ENCODE peak calls at places on chromosomes 7 and 10, in ten cellular contexts. F is uterus, C is pancreas, S is AG10803, A is AG04449, H is brain microvascular endothelial cell, U is fibroblast of mammary gland, K is AG04450, G is hepatocyte, M is right lobe of liver. B is an unnamed sample.

GRCh38 chr10:80700760-80701444 is 163.2 kb downstream of the SH2D4B start:
- DNase-seq in F (no peak), C (no peak), S (no peak), A (no peak), H (no peak), U (no peak), K (no peak), G (no peak), M (peak), B (no peak)

GRCh38 chr7:41886906-41887311 is 184.0 kb upstream of the INHBA start:
- DNase-seq in F (peak), C (no peak), S (peak), A (peak), H (peak), U (peak), K (peak), G (peak), M (no peak), B (peak)

GRCh38 chr7:98116656-98117461 is 10.2 kb downstream of the LMTK2 start:
- DNase-seq in F (no peak), C (no peak), S (no peak), A (no peak), H (peak), U (peak), K (peak), G (peak), M (no peak), B (peak)

GRCh38 chr7:30800785-30801252 is 29.6 kb downstream of the MINDY4 start:
- DNase-seq in F (peak), C (no peak), S (peak), A (no peak), H (peak), U (peak), K (peak), G (peak), M (peak), B (peak)

GRCh38 chr10:26438534-26439269 is 561 bp downstream of the APBB1IP start:
- DNase-seq in F (no peak), C (peak), S (peak), A (no peak), H (no peak), U (peak), K (no peak), G (peak), M (peak), B (no peak)

GRCh38 chr7:18508441-18509427 is 13.2 kb downstream of the HDAC9 start:
- DNase-seq in F (no peak), C (no peak), S (peak), A (peak), H (peak), U (peak), K (peak), G (peak), M (no peak), B (peak)

GRCh38 chr10:29751686-29752085 is 116.9 kb upstream of the SVIL start:
- DNase-seq in F (no peak), C (no peak), S (no peak), A (no peak), H (no peak), U (no peak), K (no peak), G (no peak), M (no peak), B (no peak)

GRCh38 chr10:72954596-72955569 is at the start of gene PLA2G12B:
- DNase-seq in F (no peak), C (no peak), S (no peak), A (no peak), H (no peak), U (no peak), K (no peak), G (peak), M (peak), B (no peak)

GRCh38 chr10:12819656-12820055 is 181.9 kb downstream of the CCDC3 start:
- DNase-seq in F (no peak), C (no peak), S (no peak), A (no peak), H (no peak), U (no peak), K (no peak), G (no peak), M (no peak), B (no peak)

GRCh38 chr7:94657771-94658693 is 2.1 kb upstream of the SGCE start:
- DNase-seq in F (peak), C (peak), S (peak), A (peak), H (peak), U (peak), K (peak), G (peak), M (peak), B (peak)

GRCh38 chr10:73836427-73836826 is 25.0 kb upstream of the NDST2 start:
- DNase-seq in F (no peak), C (no peak), S (no peak), A (no peak), H (no peak), U (no peak), K (no peak), G (no peak), M (no peak), B (no peak)

GRCh38 chr10:36771725-36772124 is 353.7 kb upstream of the ANKRD30A start:
- DNase-seq in F (no peak), C (no peak), S (peak), A (no peak), H (no peak), U (no peak), K (no peak), G (no peak), M (no peak), B (no peak)

GRCh38 chr10:4008676-4009382 is 223.8 kb upstream of the KLF6 start:
- DNase-seq in F (no peak), C (no peak), S (no peak), A (no peak), H (no peak), U (peak), K (no peak), G (no peak), M (no peak), B (no peak)

GRCh38 chr10:52658112-52658511 is 114.5 kb downstream of the MBL2 start:
- DNase-seq in F (no peak), C (no peak), S (no peak), A (no peak), H (no peak), U (no peak), K (no peak), G (no peak), M (no peak), B (no peak)

GRCh38 chr10:4285121-4285520 is 500.1 kb upstream of the KLF6 start:
- DNase-seq in F (no peak), C (no peak), S (peak), A (peak), H (no peak), U (no peak), K (no peak), G (no peak), M (no peak), B (peak)

GRCh38 chr10:91643700-91644099 is 10.8 kb upstream of the PPP1R3C start:
- DNase-seq in F (no peak), C (no peak), S (no peak), A (no peak), H (no peak), U (no peak), K (no peak), G (no peak), M (no peak), B (no peak)

GRCh38 chr7:28478661-28479060 is 66.3 kb downstream of the CREB5 start:
- DNase-seq in F (no peak), C (no peak), S (no peak), A (no peak), H (no peak), U (no peak), K (no peak), G (no peak), M (no peak), B (no peak)

GRCh38 chr10:133168617-133169031 is 8.6 kb downstream of the KNDC1 start:
- DNase-seq in F (no peak), C (no peak), S (no peak), A (no peak), H (no peak), U (no peak), K (no peak), G (no peak), M (peak), B (no peak)

GRCh38 chr10:12588091-12588850 is 238.9 kb downstream of the CAMK1D start:
- DNase-seq in F (no peak), C (no peak), S (peak), A (no peak), H (no peak), U (no peak), K (no peak), G (no peak), M (no peak), B (no peak)

GRCh38 chr7:134546903-134547737 is 1.8 kb upstream of the AKR1B15 start:
- DNase-seq in F (peak), C (peak), S (peak), A (no peak), H (no peak), U (peak), K (no peak), G (peak), M (peak), B (no peak)

GRCh38 chr7:102319671-102320070 is 33.0 kb downstream of the SH2B2 start:
- DNase-seq in F (no peak), C (no peak), S (no peak), A (no peak), H (no peak), U (no peak), K (no peak), G (no peak), M (peak), B (no peak)

GRCh38 chr10:111275091-111275490 is 198.3 kb downstream of the ADRA2A start:
- DNase-seq in F (no peak), C (no peak), S (no peak), A (no peak), H (no peak), U (no peak), K (no peak), G (no peak), M (no peak), B (no peak)

GRCh38 chr7:24709585-24710360 is 47.5 kb downstream of the GSDME start:
- DNase-seq in F (no peak), C (no peak), S (no peak), A (no peak), H (no peak), U (no peak), K (no peak), G (no peak), M (no peak), B (no peak)

GRCh38 chr10:77737608-77738007 is 100.0 kb upstream of the KCNMA1 start:
- DNase-seq in F (no peak), C (no peak), S (peak), A (peak), H (peak), U (peak), K (peak), G (no peak), M (no peak), B (peak)

GRCh38 chr10:130747359-130747758 is 564.2 kb downstream of the TCERG1L start:
- DNase-seq in F (no peak), C (no peak), S (no peak), A (no peak), H (no peak), U (no peak), K (no peak), G (no peak), M (peak), B (no peak)

GRCh38 chr7:24395512-24395911 is 111.5 kb downstream of the NPY start:
- DNase-seq in F (no peak), C (no peak), S (no peak), A (no peak), H (no peak), U (no peak), K (no peak), G (no peak), M (no peak), B (no peak)

DNA sequence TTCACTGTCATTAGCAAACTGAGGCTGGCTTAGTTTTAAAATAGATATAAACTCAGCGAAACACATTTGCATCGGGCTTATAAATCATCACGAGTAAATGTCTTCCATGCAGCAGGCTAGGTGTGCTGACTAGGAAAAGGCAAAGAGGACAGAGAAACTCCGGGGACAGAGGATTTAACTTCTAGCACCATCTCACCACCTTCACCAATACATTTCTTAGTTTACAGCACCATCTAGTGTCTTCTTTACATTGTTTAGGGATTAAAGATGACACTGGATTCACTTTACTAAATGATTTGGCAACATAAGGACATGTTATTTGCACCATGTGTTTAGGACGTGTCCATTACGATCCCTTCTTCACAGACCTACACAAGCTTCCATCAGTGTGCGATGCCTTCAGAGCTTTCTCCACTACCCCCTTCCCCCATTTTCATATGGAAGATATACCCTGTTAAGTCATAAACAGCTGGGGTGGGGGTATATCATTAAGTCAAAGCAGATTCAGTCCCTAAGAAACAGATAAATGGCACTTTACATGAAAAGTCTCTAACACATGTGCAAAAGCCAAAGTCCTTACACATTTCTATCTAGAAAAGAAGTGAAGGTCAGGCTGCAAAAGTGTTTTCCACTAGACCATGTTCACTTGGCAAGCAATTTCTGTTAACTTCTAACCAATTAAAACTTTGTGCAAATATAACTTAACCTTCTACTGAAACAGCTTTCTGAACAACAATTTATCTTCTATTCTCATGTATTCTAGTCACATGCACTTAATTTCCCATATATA is 103.3 kb downstream of the GRB10 start:
- DNase-seq in F (no peak), C (no peak), S (peak), A (no peak), H (no peak), U (peak), K (no peak), G (peak), M (no peak), B (peak)
- TF ChIP-seq CTCF in F (peak), C (no peak), S (peak), A (peak), H (no peak), U (peak), K (peak), G (peak), M (peak), B (no peak)

GRCh38 chr10:119368581-119368980 is 161.2 kb downstream of the GRK5 start:
- DNase-seq in F (no peak), C (no peak), S (no peak), A (no peak), H (no peak), U (no peak), K (no peak), G (no peak), M (no peak), B (no peak)

GRCh38 chr10:119368991-119369869 is 161.9 kb downstream of the GRK5 start:
- DNase-seq in F (no peak), C (peak), S (peak), A (no peak), H (no peak), U (no peak), K (no peak), G (no peak), M (no peak), B (no peak)

GRCh38 chr10:119371704-119372663 is 164.6 kb downstream of the GRK5 start:
- DNase-seq in F (no peak), C (peak), S (peak), A (no peak), H (peak), U (no peak), K (no peak), G (no peak), M (no peak), B (peak)

GRCh38 chr10:119370972-119371703 is 163.8 kb downstream of the GRK5 start:
- DNase-seq in F (no peak), C (no peak), S (peak), A (peak), H (peak), U (peak), K (peak), G (no peak), M (no peak), B (peak)

GRCh38 chr10:119370046-119370770 is 162.8 kb downstream of the GRK5 start:
- DNase-seq in F (no peak), C (no peak), S (peak), A (peak), H (peak), U (peak), K (peak), G (peak), M (no peak), B (peak)
- H3K4me3 ChIP-seq in F (no peak), C (no peak), S (peak), A (peak), H (peak), U (no peak), K (no peak), G (no peak), M (no peak), B (no peak)

GRCh38 chr10:66604195-66604594 is 321.6 kb upstream of the LRRTM3 start:
- DNase-seq in F (no peak), C (no peak), S (no peak), A (no peak), H (no peak), U (no peak), K (no peak), G (no peak), M (no peak), B (no peak)
- TF ChIP-seq CTCF in F (no peak), C (no peak), S (no peak), A (no peak), H (no peak), U (no peak), K (peak), G (no peak), M (no peak), B (no peak)

GRCh38 chr7:157576415-157576814 is 239.6 kb downstream of the DNAJB6 start:
- DNase-seq in F (no peak), C (no peak), S (no peak), A (no peak), H (no peak), U (no peak), K (no peak), G (no peak), M (no peak), B (no peak)
- H3K4me3 ChIP-seq in F (no peak), C (no peak), S (no peak), A (no peak), H (no peak), U (no peak), K (no peak), G (no peak), M (no peak), B (no peak)

DNA sequence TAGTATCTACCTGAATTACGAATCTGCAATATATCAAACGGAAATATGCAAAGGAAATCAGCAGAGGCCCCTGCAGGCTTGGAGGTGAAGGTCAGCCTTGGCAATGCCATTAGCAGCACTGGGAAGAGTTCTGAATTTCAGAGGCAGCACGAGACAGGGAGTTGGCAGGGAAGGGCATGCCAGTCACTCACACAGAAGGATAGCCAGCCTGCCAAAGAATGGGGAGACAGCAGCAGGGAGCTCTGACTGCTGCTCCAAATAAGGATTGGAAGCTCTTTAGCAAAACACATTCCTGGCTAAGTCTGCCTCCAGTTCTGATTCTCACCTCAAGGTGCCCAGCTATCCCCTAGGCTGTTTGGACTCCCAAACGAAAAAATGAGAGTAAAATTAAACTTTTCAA is 188.0 kb downstream of the PDE1C start:
- DNase-seq in F (no peak), C (no peak), S (peak), A (no peak), H (no peak), U (no peak), K (no peak), G (no peak), M (no peak), B (peak)
- TF ChIP-seq CTCF in F (no peak), C (no peak), S (no peak), A (no peak), H (no peak), U (no peak), K (no peak), G (no peak), M (no peak), B (no peak)

GRCh38 chr7:69510114-69510513 is 88.2 kb upstream of the AUTS2 start:
- DNase-seq in F (no peak), C (no peak), S (no peak), A (no peak), H (no peak), U (no peak), K (no peak), G (no peak), M (no peak), B (no peak)
- H3K4me3 ChIP-seq in F (no peak), C (no peak), S (no peak), A (no peak), H (no peak), U (no peak), K (no peak), G (no peak), M (no peak), B (no peak)

DNA sequence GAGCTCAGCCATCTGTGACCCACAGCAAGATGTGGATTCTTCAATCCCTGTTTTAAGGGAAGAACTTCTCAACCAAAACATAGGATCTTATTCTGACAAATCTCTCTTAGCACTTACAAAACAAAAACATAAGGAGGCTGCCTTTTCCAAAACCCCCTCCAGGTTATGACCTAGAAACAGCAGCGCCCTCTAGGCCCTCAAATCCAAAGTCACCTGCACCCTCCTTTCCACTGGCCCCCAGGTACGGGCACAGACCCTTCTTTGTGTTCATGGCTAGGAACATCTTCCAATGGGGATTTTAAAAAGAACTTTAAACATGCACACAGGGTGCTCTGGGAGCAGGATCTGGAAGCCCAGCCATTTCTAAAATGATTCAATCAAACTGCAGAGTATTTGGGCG is 100.2 kb downstream of the FGFR2 start:
- DNase-seq in F (no peak), C (no peak), S (no peak), A (no peak), H (no peak), U (no peak), K (no peak), G (no peak), M (no peak), B (no peak)
- TF ChIP-seq CTCF in F (no peak), C (no peak), S (no peak), A (no peak), H (no peak), U (no peak), K (no peak), G (no peak), M (no peak), B (no peak)

GRCh38 chr7:151782598-151783448 is 94.1 kb downstream of the PRKAG2 start:
- DNase-seq in F (peak), C (peak), S (peak), A (no peak), H (peak), U (peak), K (peak), G (peak), M (peak), B (peak)
- H3K4me3 ChIP-seq in F (no peak), C (no peak), S (peak), A (peak), H (peak), U (peak), K (peak), G (no peak), M (no peak), B (peak)

DNA sequence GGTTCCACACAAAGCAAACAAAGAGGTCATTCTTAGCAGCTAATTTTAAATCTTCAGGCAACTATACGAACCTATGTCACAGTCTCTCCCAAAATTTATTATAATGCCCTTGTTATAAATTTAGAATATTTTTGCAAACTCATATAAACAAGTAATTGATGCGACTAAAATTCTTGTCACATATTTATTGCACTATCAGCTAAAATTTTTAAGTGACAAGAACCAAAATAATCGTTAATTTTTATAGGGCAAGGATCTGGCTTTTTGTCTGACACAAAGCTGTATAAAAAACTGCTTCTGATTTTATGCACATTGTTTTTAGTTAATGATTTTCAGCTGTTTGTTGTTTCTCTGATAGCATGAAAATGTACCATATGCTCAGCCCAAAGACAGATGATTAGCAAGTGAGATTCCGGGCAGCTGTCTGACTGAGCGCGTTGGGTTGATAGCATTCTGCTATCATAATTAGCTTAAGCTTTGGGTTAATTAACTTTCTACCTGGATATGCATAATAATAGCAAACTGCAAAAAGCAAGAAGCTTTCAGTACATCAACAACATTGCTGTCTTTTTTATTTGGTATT is 136.0 kb downstream of the MGMT start:
- DNase-seq in F (no peak), C (no peak), S (no peak), A (no peak), H (no peak), U (no peak), K (no peak), G (no peak), M (no peak), B (no peak)
- TF ChIP-seq CTCF in F (no peak), C (no peak), S (no peak), A (no peak), H (no peak), U (no peak), K (no peak), G (no peak), M (no peak), B (no peak)

B was measured in astrocyte of the spinal cord.